ENCODE peak calls at places on chromosomes 12 and 14, in five cellular contexts. V is stomach, I is GM23338, T is heart left ventricle, W is ovary. U is an unnamed sample.

GRCh38 chr12:132336451-132337413 is 7.3 kb upstream of the GALNT9 start:
- DNase-seq in W (no peak), T (no peak), V (no peak), I (no peak), U (no peak)

GRCh38 chr12:112728909-112729308 is 62.6 kb upstream of the RPH3A start:
- DNase-seq in V (no peak), I (no peak), T (no peak), W (no peak), U (no peak)

GRCh38 chr12:131363841-131364425 is 347.0 kb upstream of the SFSWAP start:
- DNase-seq in W (no peak), I (no peak), T (no peak), V (no peak), U (no peak)

GRCh38 chr14:21917699-21918436 is 244.2 kb upstream of the OR4E1 start:
- DNase-seq in T (peak; percentile 8), I (peak; percentile 83), V (peak; percentile 53), W (no peak), U (no peak)

GRCh38 chr12:93163260-93164036 is 214.3 kb upstream of the NUDT4 start:
- DNase-seq in I (no peak), T (no peak), W (no peak), V (no peak), U (no peak)

GRCh38 chr12:3492868-3493224 is 1.8 kb downstream of the PRMT8 start:
- DNase-seq in T (no peak), W (no peak), I (no peak), V (no peak), U (no peak)

GRCh38 chr12:130481392-130481879 is 143.7 kb downstream of the PIWIL1 start:
- DNase-seq in W (no peak), I (no peak), T (no peak), V (no peak), U (no peak)

GRCh38 chr12:89092297-89092696 is 260.0 kb downstream of the DUSP6 start:
- DNase-seq in W (no peak), T (no peak), V (no peak), I (no peak), U (no peak)

GRCh38 chr14:101960225-101960624 is 4.1 kb upstream of the DYNC1H1 start:
- DNase-seq in T (no peak), W (no peak), V (no peak), I (peak; percentile 77), U (no peak)

GRCh38 chr12:84508325-84508861 is 404.2 kb downstream of the SLC6A15 start:
- DNase-seq in W (no peak), T (no peak), V (no peak), I (peak; percentile 56), U (no peak)

GRCh38 chr12:989051-989450 is 2.0 kb upstream of the ERC1 start:
- DNase-seq in V (no peak), T (no peak), W (no peak), I (no peak), U (no peak)

GRCh38 chr14:103526247-103526913 is 2.6 kb upstream of the TRMT61A start:
- DNase-seq in T (no peak), I (no peak), V (no peak), W (no peak), U (no peak)

GRCh38 chr14:61472025-61472672 is 150.8 kb downstream of the PRKCH start:
- DNase-seq in V (no peak), T (peak; percentile 56), W (no peak), I (no peak), U (peak; percentile 28)

GRCh38 chr14:31403707-31404106 is 16.6 kb downstream of the HEATR5A start:
- DNase-seq in T (no peak), I (no peak), W (no peak), V (no peak), U (no peak)

DNA sequence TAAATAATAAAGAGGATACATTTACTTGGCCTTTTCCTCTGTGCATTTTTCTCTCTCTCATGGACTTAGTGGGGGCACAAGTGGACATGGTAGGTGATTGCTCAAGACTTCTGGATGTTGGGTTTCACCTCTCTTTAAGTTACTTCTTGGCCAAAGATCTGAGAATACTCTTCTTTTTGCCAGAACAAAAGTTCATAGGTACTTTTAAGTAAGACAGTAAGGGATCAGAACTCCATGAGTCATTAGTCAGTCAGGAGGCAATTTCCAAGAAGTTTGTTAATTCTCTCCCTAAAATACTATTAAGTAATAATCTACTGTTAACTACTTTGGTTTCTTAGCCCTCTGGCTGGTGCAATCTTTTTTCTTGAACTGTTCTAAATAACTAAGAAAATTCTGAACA is 84.2 kb downstream of the GRIP1 start:
- DNase-seq in T (no peak), V (no peak), W (no peak), I (no peak), U (no peak)
- H3K4me1 ChIP-seq in T (no peaks in the 10 kb centered on the region), V (peaks cover 8% of the 10 kb centered on the region), W (no peaks in the 10 kb centered on the region), I (peaks cover 15% of the 10 kb centered on the region), U (no peaks in the 10 kb centered on the region)

GRCh38 chr14:106551265-106551664 is 1024.9 kb downstream of the TMEM121 start:
- DNase-seq in T (no peak), W (no peak), V (no peak), I (no peak), U (no peak)
- TF ChIP-seq CTCF in T (no peak), W (no peak), V (no peak), I (no peak), U (no peak)

GRCh38 chr12:56716933-56717880 is 7.9 kb downstream of the NACA start:
- DNase-seq in T (no peak), V (no peak), W (no peak), I (no peak), U (no peak)
- H3K4me1 ChIP-seq in T (peaks cover 62% of the 10 kb centered on the region), V (peaks cover 69% of the 10 kb centered on the region), W (peaks cover 14% of the 10 kb centered on the region), I (peaks cover 39% of the 10 kb centered on the region), U (peaks cover 28% of the 10 kb centered on the region)

DNA sequence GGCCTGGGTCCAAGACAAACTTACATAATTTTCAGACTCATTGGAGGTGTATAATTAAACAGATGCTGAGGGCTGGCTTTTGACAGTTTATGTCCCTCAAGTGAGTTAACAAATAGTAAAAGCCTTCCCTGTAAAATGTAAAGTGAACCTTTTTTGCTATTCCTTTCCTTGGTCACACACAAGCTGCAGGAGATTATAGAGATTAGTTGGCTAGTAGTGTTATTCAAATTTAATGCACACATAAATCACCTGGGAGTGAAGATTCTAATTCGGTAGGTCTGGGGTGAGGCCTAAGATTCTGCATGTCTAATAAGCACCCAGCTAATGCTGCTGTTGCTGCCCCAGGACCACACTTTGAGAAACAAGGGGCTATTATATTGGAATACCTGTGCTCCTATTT is 206.2 kb upstream of the SSTR1 start:
- DNase-seq in V (no peak), T (no peak), I (no peak), W (no peak), U (no peak)
- TF ChIP-seq CTCF in V (no peak), T (no peak), I (no peak), W (no peak), U (no peak)

GRCh38 chr12:30820406-30820946 is 65.7 kb upstream of the CAPRIN2 start:
- DNase-seq in I (no peak), T (no peak), W (no peak), V (no peak), U (no peak)
- H3K4me1 ChIP-seq in I (peaks cover 28% of the 10 kb centered on the region), T (peaks cover 8% of the 10 kb centered on the region), W (peaks cover 3% of the 10 kb centered on the region), V (peaks cover 15% of the 10 kb centered on the region), U (peaks cover 2% of the 10 kb centered on the region)

GRCh38 chr14:65373011-65373670 is 39.4 kb upstream of the FUT8 start:
- DNase-seq in I (peak; percentile 30), T (no peak), V (no peak), W (no peak), U (no peak)

GRCh38 chr14:65370890-65371289 is 41.6 kb upstream of the FUT8 start:
- DNase-seq in V (no peak), W (no peak), T (no peak), I (peak; percentile 64), U (no peak)

GRCh38 chr14:65371784-65372183 is 40.7 kb upstream of the FUT8 start:
- DNase-seq in T (no peak), I (no peak), W (no peak), V (no peak), U (no peak)

GRCh38 chr14:65377576-65377975 is 35.0 kb upstream of the FUT8 start:
- DNase-seq in T (no peak), W (no peak), V (no peak), I (no peak), U (peak; percentile 36)

DNA sequence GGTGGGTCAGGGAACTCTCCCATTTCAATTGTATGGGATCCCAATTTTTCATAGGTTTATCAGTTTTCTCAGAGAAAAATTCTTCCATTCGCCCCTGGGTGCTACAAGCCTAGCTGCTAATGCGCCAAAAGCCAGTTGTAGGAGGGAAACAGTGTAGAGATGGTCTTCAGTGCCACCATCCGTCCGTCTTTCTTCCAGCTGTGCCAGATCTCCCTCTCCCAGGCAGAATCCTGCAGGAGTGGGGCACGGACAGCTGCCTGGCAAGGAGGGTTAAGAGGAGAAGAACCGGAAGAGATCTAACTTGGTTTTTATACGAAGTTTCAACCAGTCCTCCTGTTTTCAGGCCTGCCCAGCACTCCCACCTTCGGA is 38.9 kb upstream of the FUT8 start:
- DNase-seq in T (no peak), W (no peak), I (no peak), V (peak; percentile 29), U (no peak)
- TF ChIP-seq CTCF in T (no peak), W (no peak), I (no peak), V (no peak), U (no peak)

DNA sequence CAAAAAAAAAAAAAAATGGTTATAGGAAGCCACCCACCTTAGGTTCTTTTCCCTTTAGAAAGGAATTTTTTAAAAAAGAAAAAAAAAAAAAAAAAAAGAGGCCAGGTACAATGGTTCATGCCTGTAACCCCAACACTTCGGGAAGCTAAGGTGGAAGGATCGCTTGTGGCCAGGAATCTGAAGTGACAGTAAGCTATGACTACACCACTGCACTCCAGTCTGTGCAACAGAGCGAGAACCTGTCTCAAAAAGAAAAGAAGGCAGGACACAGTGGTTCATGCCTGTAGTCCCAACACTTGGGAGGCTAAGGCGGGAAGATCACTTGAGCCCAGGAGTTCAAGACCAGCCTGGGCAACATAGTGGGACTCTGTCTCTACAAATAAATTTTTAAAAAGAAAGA is 36.0 kb downstream of the SPTLC2 start:
- DNase-seq in T (no peak), V (no peak), W (no peak), I (no peak), U (no peak)
- H3K4me1 ChIP-seq in T (peaks cover 44% of the 10 kb centered on the region), V (peaks cover 59% of the 10 kb centered on the region), W (peaks cover 12% of the 10 kb centered on the region), I (no peaks in the 10 kb centered on the region), U (peaks cover 8% of the 10 kb centered on the region)

GRCh38 chr12:5872745-5873144 is 72.3 kb downstream of the ANO2 start:
- DNase-seq in W (no peak), I (peak; percentile 21), V (no peak), T (no peak), U (no peak)
- TF ChIP-seq CTCF in W (no peak), I (peak; percentile 26), V (no peak), T (peak; percentile 21), U (no peak)

U was measured in lung.